ENCODE peak calls at places on chromosomes 12 and 14, in six cellular contexts. G is sigmoid colon; S is GM23338; U is mesenchymal stem cell; Y is upper lobe of left lung; H is CD8-positive, alpha-beta T cell. Q is an unnamed sample. For H3K4me1 and H3K36me3, the result is how much of the 10 kb centered on the place peaks cover.

GRCh38 chr12:113462880-113463745 is 8.6 kb downstream of the LHX5 start:
- DNase-seq in H (no peak), Y (no peak), S (peak), G (no peak), U (no peak), Q (no peak)

GRCh38 chr12:47777741-47778558 is 4.9 kb downstream of the SLC48A1 start:
- DNase-seq in H (no peak), G (peak), U (no peak), S (no peak), Y (no peak), Q (no peak)

GRCh38 chr12:66247741-66248140 is 54.6 kb upstream of the HELB start:
- DNase-seq in S (no peak), Y (no peak), G (no peak), U (no peak), H (no peak), Q (no peak)

GRCh38 chr14:98167702-98168101 is 1104.3 kb downstream of the BCL11B start:
- DNase-seq in U (no peak), S (no peak), Y (no peak), G (no peak), H (peak), Q (no peak)

GRCh38 chr14:104157303-104157928 is 19.0 kb downstream of the KIF26A start:
- DNase-seq in S (no peak), H (no peak), G (no peak), Y (no peak), U (no peak), Q (no peak)

GRCh38 chr12:119693006-119693405 is 25.1 kb downstream of the PRKAB1 start:
- DNase-seq in U (peak), G (no peak), S (no peak), Y (peak), H (no peak), Q (no peak)

GRCh38 chr14:59321184-59321952 is 132.9 kb downstream of the DAAM1 start:
- DNase-seq in Y (no peak), G (no peak), U (peak), S (no peak), H (no peak), Q (no peak)

GRCh38 chr12:116323696-116324386 is 46.3 kb upstream of the MED13L start:
- DNase-seq in Y (no peak), H (no peak), U (no peak), G (no peak), S (no peak), Q (no peak)

GRCh38 chr12:25051171-25051570 is 102.3 kb upstream of the BCAT1 start:
- DNase-seq in S (no peak), U (no peak), G (no peak), H (no peak), Y (no peak), Q (no peak)

GRCh38 chr12:83843531-83843930 is 1069.1 kb downstream of the SLC6A15 start:
- DNase-seq in Y (no peak), U (no peak), S (no peak), H (no peak), G (no peak), Q (no peak)

DNA sequence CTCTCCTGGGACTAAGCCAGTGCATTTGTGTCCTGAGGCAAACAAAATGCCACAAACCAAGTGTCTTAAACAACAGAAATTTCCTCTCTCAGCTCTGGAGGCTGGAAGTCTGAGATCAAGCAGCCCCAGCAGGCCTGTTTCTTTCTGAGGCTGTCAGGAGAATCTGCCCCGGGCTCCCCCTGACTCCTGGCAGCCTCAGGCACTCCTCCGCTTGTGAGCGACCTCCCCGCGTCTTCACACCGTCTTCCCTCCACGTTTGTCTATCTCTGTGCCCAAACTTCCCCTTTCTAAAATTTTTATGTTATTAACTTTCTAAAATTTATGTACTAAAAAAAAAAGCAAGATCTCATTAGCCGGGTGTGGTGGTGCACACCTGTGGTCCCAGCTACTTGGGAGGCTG is 59.7 kb downstream of the RIMBP2 start:
- DNase-seq in U (no peak), Y (no peak), S (no peak), H (no peak), G (no peak), Q (no peak)
- H3K4me1 ChIP-seq in U (under half), Y (under half), S (under half), H (under half), G (under half), Q (under half)

GRCh38 chr12:132827763-132828703 is 636 bp downstream of the GOLGA3 start:
- DNase-seq in U (peak), H (no peak), G (no peak), S (peak), Y (peak), Q (no peak)
- H3K4me3 ChIP-seq in U (peak), H (peak), G (peak), S (peak), Y (peak), Q (peak)

GRCh38 chr14:39303100-39303499 is 69.4 kb downstream of the MIA2 start:
- DNase-seq in S (no peak), Y (no peak), U (no peak), H (no peak), G (no peak), Q (no peak)
- H3K36me3 ChIP-seq in S (under half), Y (under half), U (half or more), H (under half), G (under half), Q (under half)

DNA sequence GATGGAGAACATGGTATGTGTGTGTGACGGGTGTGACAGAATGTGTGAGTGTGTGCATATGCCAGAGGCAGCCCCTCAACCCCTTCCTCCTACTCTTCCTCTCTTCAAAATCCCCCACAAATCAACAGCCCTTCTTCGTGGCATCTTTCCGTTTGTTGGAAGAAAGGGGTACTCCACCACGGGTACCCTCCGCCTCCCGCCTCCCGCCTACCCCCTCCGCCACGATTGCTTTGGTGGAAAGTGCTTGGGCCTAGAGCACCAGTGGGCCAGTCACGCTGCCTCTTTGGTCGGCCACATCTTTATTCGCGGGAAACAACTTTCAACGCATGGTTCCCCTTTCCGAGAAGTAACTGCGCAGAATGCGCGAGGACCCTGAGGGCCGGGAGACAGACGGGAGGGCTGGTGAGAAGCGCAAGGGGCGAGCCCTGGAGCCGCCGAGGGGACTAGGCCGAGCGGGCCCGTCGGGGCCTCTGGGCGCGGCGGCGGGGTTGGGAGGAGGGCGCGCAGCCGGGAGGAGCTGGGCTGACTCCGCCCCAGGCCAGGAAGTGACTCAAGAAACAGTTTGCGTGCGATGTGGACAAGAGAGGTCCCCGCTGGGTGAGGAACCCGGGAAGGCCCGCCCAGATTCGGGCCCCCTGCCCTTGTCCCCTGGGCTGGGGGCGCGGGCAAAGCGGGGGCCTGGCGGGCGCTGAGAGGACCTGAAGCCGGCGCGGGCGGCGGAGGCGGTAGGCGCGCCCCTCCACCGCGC is at the start of the genes CBLN3 and KHNYN:
- DNase-seq in U (peak), Y (peak), G (peak), H (peak), S (peak), Q (peak)
- H3K4me1 ChIP-seq in U (under half), Y (under half), G (under half), H (under half), S (under half), Q (half or more)

GRCh38 chr12:132196873-132197390 is 52.7 kb downstream of the NOC4L start:
- DNase-seq in G (no peak), Y (no peak), S (no peak), U (no peak), H (no peak), Q (no peak)

GRCh38 chr12:132194056-132194455 is 49.8 kb downstream of the NOC4L start:
- DNase-seq in U (no peak), H (no peak), S (peak), Y (no peak), G (no peak), Q (no peak)

GRCh38 chr12:132196038-132196872 is 52.0 kb downstream of the NOC4L start:
- DNase-seq in U (no peak), S (no peak), Y (no peak), G (no peak), H (no peak), Q (no peak)

GRCh38 chr12:132191715-132192553 is 47.7 kb downstream of the NOC4L start:
- DNase-seq in G (no peak), U (no peak), S (no peak), Y (no peak), H (no peak), Q (no peak)

DNA sequence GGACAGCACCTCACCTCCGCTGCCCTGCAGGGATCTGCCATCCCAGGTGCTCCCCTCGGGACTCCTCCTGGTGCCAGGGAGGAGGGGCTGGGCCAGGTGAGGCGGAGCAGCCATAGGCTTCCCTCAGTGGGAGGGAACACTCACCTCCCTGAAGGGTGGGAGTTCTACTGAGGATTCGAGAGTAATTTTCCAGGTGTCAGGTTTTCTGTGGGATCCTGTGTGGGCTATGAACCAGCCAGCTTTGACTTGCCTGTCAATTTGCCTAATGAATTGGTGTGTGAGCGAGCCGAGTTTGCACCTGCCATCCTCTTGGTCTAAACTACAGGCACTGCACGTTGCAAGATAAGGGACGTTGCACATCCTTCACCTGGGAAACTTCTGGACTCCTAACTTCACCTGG is 50.3 kb downstream of the NOC4L start:
- DNase-seq in U (no peak), S (no peak), H (no peak), Y (no peak), G (no peak), Q (no peak)
- H3K4me3 ChIP-seq in U (no peak), S (no peak), H (no peak), Y (no peak), G (no peak), Q (no peak)

GRCh38 chr12:45379261-45379660 is 163.4 kb downstream of the ANO6 start:
- DNase-seq in G (no peak), U (no peak), S (no peak), H (no peak), Y (no peak), Q (no peak)
- H3K36me3 ChIP-seq in G (under half), U (under half), S (under half), H (under half), Y (half or more), Q (under half)

DNA sequence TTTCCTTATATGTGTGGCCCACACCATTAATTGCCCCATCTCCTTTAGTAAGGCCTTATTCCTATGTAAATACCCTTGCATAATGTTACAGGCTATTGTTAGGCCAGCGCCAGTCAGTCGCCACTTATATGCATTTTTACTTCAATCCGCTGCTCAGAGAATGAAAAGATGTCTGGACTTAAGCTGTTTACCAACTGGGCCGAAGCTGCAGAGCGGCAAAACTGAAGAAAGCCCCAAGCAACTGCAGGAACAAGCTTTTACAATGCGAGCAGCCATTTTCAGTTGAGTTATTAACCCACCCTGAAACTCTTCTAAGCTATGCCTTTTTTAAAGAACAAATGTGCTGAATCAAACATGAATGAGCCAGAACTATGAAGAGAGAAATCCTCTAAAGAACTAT is 92.1 kb upstream of the OTX2 start:
- DNase-seq in H (no peak), G (no peak), Y (no peak), U (no peak), S (peak), Q (no peak)
- H3K4me1 ChIP-seq in H (under half), G (under half), Y (under half), U (under half), S (half or more), Q (under half)